ENCODE peak calls at places on chromosomes 12 and 14, in five cellular contexts. Z, I, Q, F and T are unnamed samples.

GRCh38 chr12:75592086-75592485 is 80.7 kb upstream of the KRR1 start:
- DNase-seq in Q (no peak), I (no peak), F (no peak), Z (no peak), T (no peak)

GRCh38 chr12:109743076-109743910 is 29.7 kb downstream of the FAM222A start:
- DNase-seq in F (no peak), Q (no peak), Z (no peak), I (no peak), T (no peak)

GRCh38 chr12:88300931-88301330 is 158.8 kb downstream of the TMTC3 start:
- DNase-seq in Z (no peak), F (no peak), I (no peak), Q (no peak), T (peak; percentile 65)

GRCh38 chr12:6536894-6537579 is 2.7 kb downstream of the GAPDH start:
- DNase-seq in I (no peak), F (no peak), Z (no peak), Q (no peak), T (no peak)

GRCh38 chr12:93442411-93443340 is 929 bp upstream of the UBE2N start:
- DNase-seq in I (no peak), F (no peak), Z (no peak), Q (no peak), T (no peak)

GRCh38 chr12:120849765-120850164 is 54.4 kb downstream of the SPPL3 start:
- DNase-seq in Z (no peak), F (peak; percentile 28), Q (no peak), I (no peak), T (no peak)

GRCh38 chr14:100754020-100754419 is 27.3 kb downstream of the DLK1 start:
- DNase-seq in F (no peak), Z (no peak), I (no peak), Q (no peak), T (no peak)

GRCh38 chr14:92539875-92540274 is 26.3 kb downstream of the RIN3 start:
- DNase-seq in Q (no peak), I (no peak), Z (no peak), F (no peak), T (no peak)

GRCh38 chr14:50116986-50117385 is 614 bp upstream of the VCPKMT start:
- DNase-seq in Z (no peak), Q (no peak), F (no peak), I (no peak), T (no peak)

GRCh38 chr12:14638066-14638465 is 58.3 kb downstream of the GUCY2C start:
- DNase-seq in F (no peak), Z (no peak), I (no peak), Q (no peak), T (no peak)